ENCODE peak calls at places on chromosomes 5 and 9, in seven cellular contexts. D is HCT116, U is fibroblast of lung, R is BJ, S is heart right ventricle, G is left ventricle myocardium inferior, Q is prostate gland. A is an unnamed sample.

GRCh38 chr5:134086943-134087305 is 27.6 kb upstream of the TCF7 start:
- DNase-seq in D (no peak), U (no peak), R (no peak), S (no peak), G (no peak), Q (no peak), A (no peak)

GRCh38 chr5:79684782-79685181 is 4.9 kb upstream of the CMYA5 start:
- DNase-seq in D (no peak), U (no peak), R (no peak), S (no peak), G (no peak), Q (no peak), A (no peak)

GRCh38 chr9:117706421-117707150 is 2.4 kb downstream of the TLR4 start:
- DNase-seq in D (no peak), U (peak; percentile 47), R (no peak), S (no peak), G (no peak), Q (no peak), A (no peak)

GRCh38 chr5:64505769-64506566 is at the start of gene RGS7BP:
- DNase-seq in D (no peak), U (peak; percentile 55), R (no peak), S (peak; percentile 23), G (peak; percentile 40), Q (peak; percentile 26), A (peak; percentile 46)

GRCh38 chr5:123421773-123422172 is 1.4 kb downstream of the CEP120 start:
- DNase-seq in D (no peak), U (no peak), R (no peak), S (no peak), G (no peak), Q (no peak), A (no peak)

GRCh38 chr9:89419978-89420394 is 77.9 kb downstream of the SEMA4D start:
- DNase-seq in D (no peak), U (no peak), R (no peak), S (no peak), G (no peak), Q (no peak), A (no peak)

GRCh38 chr5:80884086-80884813 is 75.9 kb upstream of the RASGRF2 start:
- DNase-seq in D (no peak), U (no peak), R (no peak), S (no peak), G (no peak), Q (no peak), A (no peak)

GRCh38 chr5:174086751-174087150 is 41.2 kb downstream of the NSG2 start:
- DNase-seq in D (no peak), U (peak; percentile 85), R (peak; percentile 28), S (no peak), G (no peak), Q (no peak), A (no peak)

GRCh38 chr5:95771109-95771708 is 40.1 kb downstream of the RHOBTB3 start:
- DNase-seq in D (no peak), U (peak; percentile 20), R (no peak), S (peak; percentile 62), G (peak; percentile 35), Q (peak; percentile 72), A (no peak)
- H3K36me3 ChIP-seq in D (peaks cover 3% of the 10 kb centered on the region), U (peaks cover 10% of the 10 kb centered on the region), R (peaks cover 13% of the 10 kb centered on the region), S (no peaks in the 10 kb centered on the region), G (peaks cover 30% of the 10 kb centered on the region), Q (no peaks in the 10 kb centered on the region), A (peaks cover 12% of the 10 kb centered on the region)

GRCh38 chr5:31516802-31517201 is 15.1 kb downstream of the DROSHA start:
- DNase-seq in D (no peak), U (no peak), R (no peak), S (no peak), G (no peak), Q (no peak), A (no peak)
- H3K36me3 ChIP-seq in D (peaks cover 32% of the 10 kb centered on the region), U (peaks cover 11% of the 10 kb centered on the region), R (peaks cover 14% of the 10 kb centered on the region), S (no peaks in the 10 kb centered on the region), G (peaks cover 68% of the 10 kb centered on the region), Q (no peaks in the 10 kb centered on the region), A (peaks cover 80% of the 10 kb centered on the region)

GRCh38 chr9:87613265-87614111 is 112.4 kb upstream of the CTSL start:
- DNase-seq in D (no peak), U (peak; percentile 51), R (no peak), S (no peak), G (no peak), Q (no peak), A (no peak)

GRCh38 chr9:87610200-87611155 is 112.8 kb downstream of the DAPK1 start:
- DNase-seq in D (no peak), U (peak; percentile 57), R (no peak), S (no peak), G (no peak), Q (no peak), A (no peak)

GRCh38 chr9:87612536-87612935 is 113.4 kb upstream of the CTSL start:
- DNase-seq in D (no peak), U (no peak), R (no peak), S (no peak), G (no peak), Q (no peak), A (no peak)

GRCh38 chr9:87615547-87616148 is 110.3 kb upstream of the CTSL start:
- DNase-seq in D (no peak), U (peak; percentile 51), R (no peak), S (no peak), G (no peak), Q (no peak), A (no peak)

GRCh38 chr9:87614402-87614801 is 111.5 kb upstream of the CTSL start:
- DNase-seq in D (no peak), U (no peak), R (no peak), S (no peak), G (no peak), Q (no peak), A (no peak)
- H3K36me3 ChIP-seq in D (no peaks in the 10 kb centered on the region), U (no peaks in the 10 kb centered on the region), R (no peaks in the 10 kb centered on the region), S (no peaks in the 10 kb centered on the region), G (no peaks in the 10 kb centered on the region), Q (no peaks in the 10 kb centered on the region), A (peaks cover 5% of the 10 kb centered on the region)

DNA sequence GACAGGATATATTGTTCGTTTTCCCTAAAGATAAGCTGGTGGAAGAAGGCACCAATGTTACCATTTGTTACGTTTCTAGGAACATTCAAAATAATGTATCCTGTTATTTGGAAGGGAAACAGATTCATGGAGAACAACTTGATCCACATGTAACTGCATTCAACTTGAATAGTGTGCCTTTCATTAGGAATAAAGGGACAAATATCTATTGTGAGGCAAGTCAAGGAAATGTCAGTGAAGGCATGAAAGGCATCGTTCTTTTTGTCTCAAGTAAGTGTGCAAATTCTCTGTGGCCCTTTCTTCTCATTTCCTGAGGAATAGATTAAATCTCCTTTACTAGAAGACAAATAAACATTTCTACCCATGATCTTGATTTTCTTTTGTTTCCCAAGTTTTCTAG is 38.0 kb downstream of the OSMR start:
- DNase-seq in D (no peak), U (no peak), R (no peak), S (no peak), G (no peak), Q (no peak), A (no peak)
- H3K36me3 ChIP-seq in D (peaks cover 44% of the 10 kb centered on the region), U (peaks cover 24% of the 10 kb centered on the region), R (peaks cover 35% of the 10 kb centered on the region), S (no peaks in the 10 kb centered on the region), G (peaks cover 71% of the 10 kb centered on the region), Q (no peaks in the 10 kb centered on the region), A (peaks cover 75% of the 10 kb centered on the region)